ENCODE peak calls at places on chromosome 11, in ten cellular contexts. One of them, this sample, is unnamed.

GRCh38 chr11:45489281-45489906 is 176.0 kb downstream of the CHST1 start:
- DNase-seq in pulmonary artery endothelial cell: no peak
- DNase-seq in hypothalamus: no peak
- DNase-seq in stimulated activated CD4-positive, alpha-beta T cell treated with anti-CD3 and anti-CD28 coated beads, Interleukin-4, amount 100 ng/mL, for 4 hours: no peak
- DNase-seq in non-pigmented ciliary epithelial cell: no peak
- DNase-seq in fibroblast of the aortic adventitia: no peak
- DNase-seq in GM23338: peak
- DNase-seq in OCI-M1: no peak
- DNase-seq in ureter: no peak
- DNase-seq in CD8-positive, alpha-beta memory T cell: no peak
- DNase-seq in this sample: no peak

GRCh38 chr11:74288161-74288560 is 23.3 kb downstream of the P4HA3 start:
- DNase-seq in pulmonary artery endothelial cell: peak
- DNase-seq in hypothalamus: no peak
- DNase-seq in stimulated activated CD4-positive, alpha-beta T cell treated with anti-CD3 and anti-CD28 coated beads, Interleukin-4, amount 100 ng/mL, for 4 hours: no peak
- DNase-seq in non-pigmented ciliary epithelial cell: peak
- DNase-seq in fibroblast of the aortic adventitia: peak
- DNase-seq in GM23338: no peak
- DNase-seq in OCI-M1: peak
- DNase-seq in ureter: no peak
- DNase-seq in CD8-positive, alpha-beta memory T cell: no peak
- DNase-seq in this sample: no peak

GRCh38 chr11:117604349-117604995 is 192.5 kb downstream of the DSCAML1 start:
- DNase-seq in pulmonary artery endothelial cell: no peak
- DNase-seq in hypothalamus: no peak
- DNase-seq in stimulated activated CD4-positive, alpha-beta T cell treated with anti-CD3 and anti-CD28 coated beads, Interleukin-4, amount 100 ng/mL, for 4 hours: no peak
- DNase-seq in non-pigmented ciliary epithelial cell: no peak
- DNase-seq in fibroblast of the aortic adventitia: no peak
- DNase-seq in GM23338: no peak
- DNase-seq in OCI-M1: no peak
- DNase-seq in ureter: no peak
- DNase-seq in CD8-positive, alpha-beta memory T cell: no peak
- DNase-seq in this sample: no peak

GRCh38 chr11:128726464-128727139 is 32.7 kb downstream of the FLI1 start:
- DNase-seq in pulmonary artery endothelial cell: no peak
- DNase-seq in hypothalamus: no peak
- DNase-seq in stimulated activated CD4-positive, alpha-beta T cell treated with anti-CD3 and anti-CD28 coated beads, Interleukin-4, amount 100 ng/mL, for 4 hours: peak
- DNase-seq in non-pigmented ciliary epithelial cell: no peak
- DNase-seq in fibroblast of the aortic adventitia: no peak
- DNase-seq in GM23338: no peak
- DNase-seq in OCI-M1: peak
- DNase-seq in ureter: no peak
- DNase-seq in CD8-positive, alpha-beta memory T cell: no peak
- DNase-seq in this sample: peak

GRCh38 chr11:10497371-10498021 is 42.4 kb downstream of the AMPD3 start:
- DNase-seq in pulmonary artery endothelial cell: no peak
- DNase-seq in hypothalamus: no peak
- DNase-seq in stimulated activated CD4-positive, alpha-beta T cell treated with anti-CD3 and anti-CD28 coated beads, Interleukin-4, amount 100 ng/mL, for 4 hours: no peak
- DNase-seq in non-pigmented ciliary epithelial cell: no peak
- DNase-seq in fibroblast of the aortic adventitia: no peak
- DNase-seq in GM23338: no peak
- DNase-seq in OCI-M1: no peak
- DNase-seq in ureter: peak
- DNase-seq in CD8-positive, alpha-beta memory T cell: no peak
- DNase-seq in this sample: no peak

GRCh38 chr11:60951611-60951908 is 416 bp downstream of the SLC15A3 start:
- DNase-seq in pulmonary artery endothelial cell: no peak
- DNase-seq in hypothalamus: no peak
- DNase-seq in stimulated activated CD4-positive, alpha-beta T cell treated with anti-CD3 and anti-CD28 coated beads, Interleukin-4, amount 100 ng/mL, for 4 hours: no peak
- DNase-seq in non-pigmented ciliary epithelial cell: no peak
- DNase-seq in fibroblast of the aortic adventitia: no peak
- DNase-seq in GM23338: peak
- DNase-seq in OCI-M1: no peak
- DNase-seq in ureter: no peak
- DNase-seq in CD8-positive, alpha-beta memory T cell: no peak
- DNase-seq in this sample: no peak

GRCh38 chr11:16382177-16382576 is 25.8 kb upstream of the SOX6 start:
- DNase-seq in pulmonary artery endothelial cell: no peak
- DNase-seq in hypothalamus: no peak
- DNase-seq in stimulated activated CD4-positive, alpha-beta T cell treated with anti-CD3 and anti-CD28 coated beads, Interleukin-4, amount 100 ng/mL, for 4 hours: no peak
- DNase-seq in non-pigmented ciliary epithelial cell: no peak
- DNase-seq in fibroblast of the aortic adventitia: no peak
- DNase-seq in GM23338: no peak
- DNase-seq in OCI-M1: no peak
- DNase-seq in ureter: no peak
- DNase-seq in CD8-positive, alpha-beta memory T cell: no peak
- DNase-seq in this sample: no peak

GRCh38 chr11:50174189-50174588 is 141.5 kb downstream of the OR4C45 start:
- DNase-seq in pulmonary artery endothelial cell: no peak
- DNase-seq in hypothalamus: no peak
- DNase-seq in stimulated activated CD4-positive, alpha-beta T cell treated with anti-CD3 and anti-CD28 coated beads, Interleukin-4, amount 100 ng/mL, for 4 hours: no peak
- DNase-seq in non-pigmented ciliary epithelial cell: peak
- DNase-seq in fibroblast of the aortic adventitia: peak
- DNase-seq in GM23338: no peak
- DNase-seq in OCI-M1: no peak
- DNase-seq in ureter: no peak
- DNase-seq in CD8-positive, alpha-beta memory T cell: no peak
- DNase-seq in this sample: no peak

GRCh38 chr11:75032550-75032935 is 43.8 kb downstream of the NEU3 start:
- DNase-seq in pulmonary artery endothelial cell: no peak
- DNase-seq in hypothalamus: no peak
- DNase-seq in stimulated activated CD4-positive, alpha-beta T cell treated with anti-CD3 and anti-CD28 coated beads, Interleukin-4, amount 100 ng/mL, for 4 hours: no peak
- DNase-seq in non-pigmented ciliary epithelial cell: no peak
- DNase-seq in fibroblast of the aortic adventitia: no peak
- DNase-seq in GM23338: no peak
- DNase-seq in OCI-M1: no peak
- DNase-seq in ureter: peak
- DNase-seq in CD8-positive, alpha-beta memory T cell: no peak
- DNase-seq in this sample: no peak

GRCh38 chr11:79076526-79077115 is 364.2 kb downstream of the TENM4 start:
- DNase-seq in pulmonary artery endothelial cell: no peak
- DNase-seq in hypothalamus: no peak
- DNase-seq in stimulated activated CD4-positive, alpha-beta T cell treated with anti-CD3 and anti-CD28 coated beads, Interleukin-4, amount 100 ng/mL, for 4 hours: no peak
- DNase-seq in non-pigmented ciliary epithelial cell: no peak
- DNase-seq in fibroblast of the aortic adventitia: peak
- DNase-seq in GM23338: peak
- DNase-seq in OCI-M1: peak
- DNase-seq in ureter: no peak
- DNase-seq in CD8-positive, alpha-beta memory T cell: no peak
- DNase-seq in this sample: no peak

GRCh38 chr11:197741-198235 is 4.9 kb downstream of the SCGB1C1 start:
- DNase-seq in pulmonary artery endothelial cell: no peak
- DNase-seq in hypothalamus: no peak
- DNase-seq in stimulated activated CD4-positive, alpha-beta T cell treated with anti-CD3 and anti-CD28 coated beads, Interleukin-4, amount 100 ng/mL, for 4 hours: no peak
- DNase-seq in non-pigmented ciliary epithelial cell: no peak
- DNase-seq in fibroblast of the aortic adventitia: no peak
- DNase-seq in GM23338: no peak
- DNase-seq in OCI-M1: no peak
- DNase-seq in ureter: peak
- DNase-seq in CD8-positive, alpha-beta memory T cell: no peak
- DNase-seq in this sample: peak

This sample was measured in left lung.